ENCODE peak calls at places on chromosome X, in six cellular contexts. N is MM.1S, T is foreskin keratinocyte, X is Peyer's patch, Z is AG10803, G is dorsolateral prefrontal cortex. J is an unnamed sample.
A peak's percentile ranks its signal among the peaks of the same experiment; 100 is the strongest.

GRCh38 chrX:103063918-103064434 is at the start of gene BEX1:
- DNase-seq in Z (peak; percentile 0), G (peak; percentile 88), N (no peak), T (peak; percentile 3), X (no peak), J (no peak)

GRCh38 chrX:37060999-37061398 is 52.8 kb downstream of the FAM47C start:
- DNase-seq in N (peak; percentile 37), X (no peak), T (peak; percentile 21), Z (peak; percentile 17), G (no peak), J (no peak)

GRCh38 chrX:31266172-31267076 is 194.6 kb upstream of the FTHL17 start:
- DNase-seq in X (peak; percentile 46), T (peak; percentile 10), N (peak; percentile 55), Z (no peak), G (peak; percentile 57), J (no peak)

GRCh38 chrX:36575670-36576069 is 432.5 kb upstream of the FAM47C start:
- DNase-seq in G (no peak), Z (no peak), N (no peak), X (no peak), T (no peak), J (no peak)

GRCh38 chrX:52271212-52271611 is 86.5 kb downstream of the MAGED4 start:
- DNase-seq in Z (peak; percentile 0), X (no peak), G (no peak), N (peak; percentile 31), T (peak; percentile 0), J (no peak)

GRCh38 chrX:133921764-133922389 is 63.5 kb downstream of the GPC3 start:
- DNase-seq in N (peak; percentile 37), Z (peak; percentile 16), G (no peak), T (peak; percentile 13), X (no peak), J (no peak)

GRCh38 chrX:134727363-134727762 is 69.1 kb upstream of the PLAC1 start:
- DNase-seq in G (no peak), Z (no peak), T (no peak), X (no peak), N (no peak), J (no peak)

GRCh38 chrX:46838974-46839480 is 2.2 kb downstream of the RP2 start:
- DNase-seq in T (no peak), N (no peak), X (no peak), Z (peak; percentile 51), G (no peak), J (no peak)

GRCh38 chrX:97416461-97416860 is 532.8 kb downstream of the RPA4 start:
- DNase-seq in T (peak; percentile 56), Z (no peak), N (no peak), G (no peak), X (no peak), J (no peak)

GRCh38 chrX:121161501-121161933 is 114.1 kb downstream of the GLUD2 start:
- DNase-seq in N (no peak), Z (no peak), G (no peak), T (no peak), X (no peak), J (no peak)

GRCh38 chrX:40402771-40403533 is 177.8 kb upstream of the ATP6AP2 start:
- DNase-seq in N (no peak), G (peak; percentile 10), X (no peak), Z (peak; percentile 57), T (peak; percentile 29), J (no peak)

GRCh38 chrX:118164138-118164537 is 47.5 kb upstream of the KLHL13 start:
- DNase-seq in X (no peak), Z (no peak), G (no peak), N (no peak), T (peak; percentile 45), J (no peak)

GRCh38 chrX:13750204-13750603 is 15.7 kb downstream of the OFD1 start:
- DNase-seq in T (peak; percentile 37), Z (peak; percentile 20), G (no peak), X (no peak), N (peak; percentile 59), J (no peak)

GRCh38 chrX:130682990-130683389 is 220.0 kb downstream of the ENOX2 start:
- DNase-seq in T (no peak), X (no peak), Z (peak; percentile 6), G (no peak), N (no peak), J (no peak)

DNA sequence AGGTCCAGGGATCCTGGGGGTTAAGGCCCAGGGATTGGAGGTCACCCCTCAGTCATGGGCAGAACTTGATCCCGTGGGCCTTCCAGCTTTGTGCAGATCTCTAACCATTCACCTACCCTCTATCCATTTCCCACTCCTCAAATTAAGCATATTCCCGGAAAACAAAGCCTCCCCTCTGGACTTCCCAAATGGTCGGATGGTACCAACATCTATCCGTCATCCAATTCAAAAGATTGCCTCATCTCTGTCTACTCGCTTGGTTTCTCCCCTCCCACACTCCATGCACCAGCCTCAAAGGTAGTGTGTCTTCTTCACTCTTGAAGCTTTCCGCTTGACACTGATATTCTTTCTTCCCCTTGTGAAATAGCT is 473 bp upstream of the BCLAF3 start:
- DNase-seq in Z (no peak), T (no peak), G (no peak), X (no peak), N (no peak), J (no peak)
- TF ChIP-seq CTCF in Z (no peak), T (no peak), G (no peak), X (no peak), N (no peak), J (no peak)

GRCh38 chrX:45749375-45749774 is 548.7 kb upstream of the DIPK2B start:
- DNase-seq in Z (no peak), G (no peak), N (no peak), X (no peak), T (peak; percentile 16), J (no peak)
- TF ChIP-seq CTCF in Z (peak; percentile 37), G (peak; percentile 16), N (peak; percentile 32), X (no peak), T (peak; percentile 46), J (no peak)

DNA sequence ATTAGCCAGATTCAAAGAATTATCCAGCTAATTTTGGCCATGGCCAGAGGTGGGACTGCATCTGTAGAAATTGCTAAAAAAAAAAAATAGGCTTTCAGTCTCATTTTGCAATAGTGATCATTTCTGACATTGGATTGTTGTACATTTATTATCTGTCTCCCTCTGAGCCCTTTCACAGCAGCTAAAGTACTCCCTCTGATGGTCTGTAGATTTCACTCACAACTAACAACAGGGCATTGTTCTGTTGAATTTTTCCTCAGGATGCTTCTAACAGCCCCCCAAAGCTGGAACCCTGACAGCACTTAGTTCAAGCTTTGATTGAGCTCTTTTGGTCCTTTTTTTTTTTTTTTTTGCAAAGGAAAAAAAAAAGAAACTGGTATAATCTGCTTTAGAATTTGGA is 406.6 kb downstream of the SMARCA1 start:
- DNase-seq in X (no peak), N (no peak), Z (no peak), T (no peak), G (no peak), J (no peak)
- TF ChIP-seq CTCF in X (no peak), N (no peak), Z (no peak), T (no peak), G (no peak), J (no peak)

DNA sequence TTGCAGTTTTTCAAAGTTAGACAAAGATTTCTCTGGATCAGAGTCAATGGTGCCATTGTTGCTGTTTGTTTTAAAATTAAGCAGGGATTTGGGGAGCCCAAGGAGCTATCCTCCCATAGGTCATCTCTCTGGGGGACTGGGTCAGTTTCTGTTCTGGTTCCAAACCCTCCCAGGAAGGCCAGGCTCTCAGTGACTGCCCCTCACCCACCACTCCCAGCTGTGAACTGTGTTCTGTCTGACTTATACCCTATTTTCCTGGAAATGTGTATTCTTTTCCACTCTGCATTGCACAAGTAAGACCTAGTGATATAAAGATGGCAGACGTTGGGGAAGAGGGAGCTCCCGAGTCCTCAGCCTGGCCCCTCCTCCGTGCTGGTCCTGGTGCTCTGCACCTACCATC is 65.8 kb downstream of the NHS start:
- DNase-seq in Z (no peak), X (no peak), N (no peak), T (no peak), G (no peak), J (no peak)
- TF ChIP-seq CTCF in Z (no peak), X (no peak), N (no peak), T (no peak), G (no peak), J (no peak)

DNA sequence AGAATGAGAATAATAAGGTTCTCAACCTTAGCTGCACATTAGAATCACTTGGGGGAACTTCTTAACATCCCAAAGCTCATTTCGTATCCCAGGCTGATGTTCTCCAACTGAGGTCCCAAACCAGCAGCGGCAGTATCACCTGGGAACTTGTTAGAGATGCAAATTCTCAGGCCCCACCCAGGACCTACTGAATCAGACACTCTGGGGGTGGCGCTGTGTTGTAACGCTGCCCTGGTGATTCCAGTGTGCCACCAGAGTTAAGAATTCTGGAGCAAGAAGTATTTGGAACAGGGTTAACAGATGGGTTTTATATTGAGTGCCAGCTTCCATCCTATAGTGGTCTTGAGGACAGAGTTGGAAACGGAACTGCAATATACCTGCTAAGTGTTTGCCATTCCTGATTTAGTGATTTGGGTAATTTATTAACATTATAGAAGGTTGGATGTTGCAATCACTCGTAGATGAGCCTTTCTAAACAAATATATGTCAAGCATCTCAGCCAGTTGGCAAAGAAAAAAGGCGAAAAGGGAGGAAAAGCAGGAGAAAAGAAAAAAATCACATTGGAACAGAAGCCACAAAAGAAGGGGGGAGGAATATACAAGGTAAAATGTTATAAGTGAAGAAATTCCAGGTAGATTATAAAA is 141.0 kb downstream of the ARX start:
- DNase-seq in N (no peak), T (no peak), X (no peak), Z (no peak), G (no peak), J (no peak)
- TF ChIP-seq CTCF in N (no peak), T (no peak), X (no peak), Z (no peak), G (no peak), J (no peak)

DNA sequence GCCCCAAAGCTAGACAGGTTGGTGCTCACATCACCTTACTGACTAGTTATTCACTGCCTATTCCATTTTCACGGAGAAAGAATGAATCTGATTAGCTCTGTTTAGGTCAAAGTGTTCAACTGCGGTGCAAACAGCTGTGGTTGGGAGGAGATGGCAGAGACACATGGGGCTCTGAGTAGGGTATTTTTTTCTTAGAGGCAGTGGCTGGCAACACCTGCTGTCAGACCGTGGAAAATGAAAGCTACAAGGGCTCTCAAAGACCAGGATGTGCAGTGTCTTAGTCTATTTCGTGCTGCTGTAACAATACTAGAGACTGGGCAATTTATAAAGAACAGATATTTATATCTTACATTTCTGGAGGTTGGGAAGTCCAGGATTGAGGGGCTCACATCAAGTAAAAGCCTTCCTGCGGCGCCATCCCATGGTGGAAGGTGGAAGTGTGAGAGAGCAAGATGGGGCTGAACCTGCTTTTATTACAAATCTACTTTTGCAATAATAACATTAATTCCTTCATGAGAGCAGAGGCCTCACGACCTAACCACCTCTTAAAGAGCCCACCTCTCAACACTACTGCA is 10.6 kb downstream of the NYX start:
- DNase-seq in G (no peak), Z (no peak), X (no peak), N (peak; percentile 71), T (no peak), J (no peak)
- TF ChIP-seq CTCF in G (no peak), Z (no peak), X (no peak), N (peak; percentile 25), T (peak; percentile 29), J (no peak)

GRCh38 chrX:150361070-150361776 is 1.9 kb upstream of the MAMLD1 start:
- DNase-seq in Z (no peak), X (no peak), G (peak; percentile 10), T (peak; percentile 26), N (no peak), J (no peak)
- TF ChIP-seq CTCF in Z (no peak), X (no peak), G (no peak), T (peak; percentile 44), N (no peak), J (no peak)

J was measured in omental fat pad.